ENCODE peak calls at places on chromosome 2, in ten cellular contexts. One of them, this sample, is unnamed.

GRCh38 chr2:7672027-7672684 is 754.9 kb downstream of the RNF144A start:
- ATAC-seq in heart left ventricle: no peak
- ATAC-seq in K562: peak; percentile 81
- ATAC-seq in HepG2: peak; percentile 83
- ATAC-seq in HCT116: peak; percentile 70
- ATAC-seq in gastrocnemius medialis: no peak
- ATAC-seq in GM12878: no peak
- ATAC-seq in upper lobe of left lung: peak; percentile 28
- ATAC-seq in right lobe of liver: peak; percentile 66
- ATAC-seq in A549: peak; percentile 47
- ATAC-seq in this sample: no peak

GRCh38 chr2:218745160-218745558 is 34.5 kb downstream of the TTLL4 start:
- ATAC-seq in heart left ventricle: peak; percentile 76
- ATAC-seq in K562: peak; percentile 93
- ATAC-seq in HepG2: peak; percentile 19
- ATAC-seq in HCT116: no peak
- ATAC-seq in gastrocnemius medialis: peak; percentile 46
- ATAC-seq in GM12878: peak; percentile 74
- ATAC-seq in upper lobe of left lung: peak; percentile 87
- ATAC-seq in right lobe of liver: peak; percentile 74
- ATAC-seq in A549: no peak
- ATAC-seq in this sample: peak; percentile 68

GRCh38 chr2:177888581-177888980 is 184.0 kb downstream of the PDE11A start:
- ATAC-seq in heart left ventricle: no peak
- ATAC-seq in K562: no peak
- ATAC-seq in HepG2: no peak
- ATAC-seq in HCT116: no peak
- ATAC-seq in gastrocnemius medialis: peak; percentile 74
- ATAC-seq in GM12878: no peak
- ATAC-seq in upper lobe of left lung: no peak
- ATAC-seq in right lobe of liver: peak; percentile 99
- ATAC-seq in A549: no peak
- ATAC-seq in this sample: no peak

GRCh38 chr2:237091779-237092436 is 6.2 kb downstream of the COPS8 start:
- ATAC-seq in heart left ventricle: peak; percentile 69
- ATAC-seq in K562: no peak
- ATAC-seq in HepG2: no peak
- ATAC-seq in HCT116: no peak
- ATAC-seq in gastrocnemius medialis: peak; percentile 87
- ATAC-seq in GM12878: no peak
- ATAC-seq in upper lobe of left lung: peak; percentile 72
- ATAC-seq in right lobe of liver: no peak
- ATAC-seq in A549: peak; percentile 44
- ATAC-seq in this sample: peak; percentile 89

GRCh38 chr2:75194184-75194868 is 5.0 kb downstream of the TACR1 start:
- ATAC-seq in heart left ventricle: no peak
- ATAC-seq in K562: no peak
- ATAC-seq in HepG2: no peak
- ATAC-seq in HCT116: no peak
- ATAC-seq in gastrocnemius medialis: no peak
- ATAC-seq in GM12878: peak; percentile 46
- ATAC-seq in upper lobe of left lung: no peak
- ATAC-seq in right lobe of liver: no peak
- ATAC-seq in A549: no peak
- ATAC-seq in this sample: no peak

GRCh38 chr2:230441188-230441897 is 25.3 kb downstream of the SP100 start:
- ATAC-seq in heart left ventricle: peak; percentile 75
- ATAC-seq in K562: peak; percentile 70
- ATAC-seq in HepG2: no peak
- ATAC-seq in HCT116: no peak
- ATAC-seq in gastrocnemius medialis: no peak
- ATAC-seq in GM12878: peak; percentile 84
- ATAC-seq in upper lobe of left lung: peak; percentile 63
- ATAC-seq in right lobe of liver: peak; percentile 56
- ATAC-seq in A549: no peak
- ATAC-seq in this sample: peak; percentile 62

GRCh38 chr2:167550448-167550847 is 662.2 kb downstream of the XIRP2 start:
- ATAC-seq in heart left ventricle: no peak
- ATAC-seq in K562: peak; percentile 57
- ATAC-seq in HepG2: peak; percentile 80
- ATAC-seq in HCT116: peak; percentile 63
- ATAC-seq in gastrocnemius medialis: no peak
- ATAC-seq in GM12878: peak; percentile 72
- ATAC-seq in upper lobe of left lung: no peak
- ATAC-seq in right lobe of liver: no peak
- ATAC-seq in A549: no peak
- ATAC-seq in this sample: no peak

GRCh38 chr2:42254186-42254911 is 85.2 kb downstream of the EML4 start:
- ATAC-seq in heart left ventricle: no peak
- ATAC-seq in K562: no peak
- ATAC-seq in HepG2: peak; percentile 12
- ATAC-seq in HCT116: no peak
- ATAC-seq in gastrocnemius medialis: no peak
- ATAC-seq in GM12878: no peak
- ATAC-seq in upper lobe of left lung: no peak
- ATAC-seq in right lobe of liver: no peak
- ATAC-seq in A549: no peak
- ATAC-seq in this sample: no peak

GRCh38 chr2:128786800-128787478 is 468.3 kb upstream of the HS6ST1 start:
- ATAC-seq in heart left ventricle: no peak
- ATAC-seq in K562: no peak
- ATAC-seq in HepG2: peak; percentile 12
- ATAC-seq in HCT116: peak; percentile 47
- ATAC-seq in gastrocnemius medialis: no peak
- ATAC-seq in GM12878: no peak
- ATAC-seq in upper lobe of left lung: peak; percentile 77
- ATAC-seq in right lobe of liver: peak; percentile 16
- ATAC-seq in A549: no peak
- ATAC-seq in this sample: peak; percentile 54

GRCh38 chr2:27016801-27017325 is 15.9 kb upstream of the TMEM214 start:
- ATAC-seq in heart left ventricle: peak; percentile 19
- ATAC-seq in K562: peak; percentile 70
- ATAC-seq in HepG2: peak; percentile 42
- ATAC-seq in HCT116: peak; percentile 74
- ATAC-seq in gastrocnemius medialis: peak; percentile 52
- ATAC-seq in GM12878: peak; percentile 77
- ATAC-seq in upper lobe of left lung: peak; percentile 65
- ATAC-seq in right lobe of liver: peak; percentile 63
- ATAC-seq in A549: peak; percentile 54
- ATAC-seq in this sample: no peak

GRCh38 chr2:74227646-74228045 is 29.2 kb downstream of the MTHFD2 start:
- ATAC-seq in heart left ventricle: no peak
- ATAC-seq in K562: peak; percentile 85
- ATAC-seq in HepG2: peak; percentile 59
- ATAC-seq in HCT116: no peak
- ATAC-seq in gastrocnemius medialis: no peak
- ATAC-seq in GM12878: no peak
- ATAC-seq in upper lobe of left lung: no peak
- ATAC-seq in right lobe of liver: no peak
- ATAC-seq in A549: peak; percentile 6
- ATAC-seq in this sample: no peak

GRCh38 chr2:55824554-55825096 is 99.0 kb downstream of the EFEMP1 start:
- ATAC-seq in heart left ventricle: peak; percentile 39
- ATAC-seq in K562: peak; percentile 76
- ATAC-seq in HepG2: peak; percentile 87
- ATAC-seq in HCT116: no peak
- ATAC-seq in gastrocnemius medialis: no peak
- ATAC-seq in GM12878: no peak
- ATAC-seq in upper lobe of left lung: peak; percentile 19
- ATAC-seq in right lobe of liver: no peak
- ATAC-seq in A549: peak; percentile 42
- ATAC-seq in this sample: no peak

GRCh38 chr2:43049836-43050796 is 176.3 kb downstream of the ZFP36L2 start:
- ATAC-seq in heart left ventricle: peak; percentile 29
- ATAC-seq in K562: no peak
- ATAC-seq in HepG2: no peak
- ATAC-seq in HCT116: no peak
- ATAC-seq in gastrocnemius medialis: peak; percentile 37
- ATAC-seq in GM12878: no peak
- ATAC-seq in upper lobe of left lung: no peak
- ATAC-seq in right lobe of liver: no peak
- ATAC-seq in A549: no peak
- ATAC-seq in this sample: peak; percentile 13

GRCh38 chr2:35125871-35126270 is 1229.7 kb upstream of the CRIM1 start:
- ATAC-seq in heart left ventricle: no peak
- ATAC-seq in K562: no peak
- ATAC-seq in HepG2: no peak
- ATAC-seq in HCT116: no peak
- ATAC-seq in gastrocnemius medialis: no peak
- ATAC-seq in GM12878: no peak
- ATAC-seq in upper lobe of left lung: no peak
- ATAC-seq in right lobe of liver: no peak
- ATAC-seq in A549: no peak
- ATAC-seq in this sample: no peak

GRCh38 chr2:221133941-221134340 is 438.2 kb downstream of the EPHA4 start:
- ATAC-seq in heart left ventricle: no peak
- ATAC-seq in K562: no peak
- ATAC-seq in HepG2: no peak
- ATAC-seq in HCT116: no peak
- ATAC-seq in gastrocnemius medialis: no peak
- ATAC-seq in GM12878: no peak
- ATAC-seq in upper lobe of left lung: no peak
- ATAC-seq in right lobe of liver: no peak
- ATAC-seq in A549: no peak
- ATAC-seq in this sample: no peak

GRCh38 chr2:205683991-205684390 is 1.7 kb downstream of the NRP2 start:
- ATAC-seq in heart left ventricle: no peak
- ATAC-seq in K562: no peak
- ATAC-seq in HepG2: no peak
- ATAC-seq in HCT116: no peak
- ATAC-seq in gastrocnemius medialis: no peak
- ATAC-seq in GM12878: no peak
- ATAC-seq in upper lobe of left lung: no peak
- ATAC-seq in right lobe of liver: no peak
- ATAC-seq in A549: no peak
- ATAC-seq in this sample: no peak
- H3K27ac ChIP-seq in heart left ventricle: peak overlapping the region; percentile 63
- H3K27ac ChIP-seq in K562: no peak overlapping the region
- H3K27ac ChIP-seq in HepG2: no peak overlapping the region
- H3K27ac ChIP-seq in HCT116: no peak overlapping the region
- H3K27ac ChIP-seq in gastrocnemius medialis: no peak overlapping the region
- H3K27ac ChIP-seq in GM12878: no peak overlapping the region
- H3K27ac ChIP-seq in upper lobe of left lung: peak overlapping the region; percentile 86
- H3K27ac ChIP-seq in right lobe of liver: peak overlapping the region; percentile 86
- H3K27ac ChIP-seq in A549: peak overlapping the region; percentile 98
- H3K27ac ChIP-seq in this sample: peak overlapping the region; percentile 92

DNA sequence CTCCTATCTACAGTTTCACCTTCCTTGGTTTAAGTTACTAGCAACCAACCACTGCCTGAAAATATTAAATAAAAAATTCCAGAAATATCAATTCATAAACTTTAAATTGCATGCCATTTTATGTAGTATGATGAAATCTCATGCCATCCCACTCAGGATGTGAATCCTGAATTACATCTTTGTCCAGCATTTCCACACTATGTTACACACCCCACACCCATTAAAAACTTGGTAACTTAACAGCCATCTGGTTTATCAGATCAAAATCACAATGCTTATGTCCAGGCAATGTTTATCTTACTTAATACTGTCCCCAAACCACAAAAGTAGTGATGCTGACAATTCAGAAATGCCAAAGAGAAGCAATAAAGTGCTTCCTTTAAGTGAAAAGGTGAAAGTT is 21.6 kb downstream of the CUL3 start:
- ATAC-seq in heart left ventricle: no peak
- ATAC-seq in K562: no peak
- ATAC-seq in HepG2: no peak
- ATAC-seq in HCT116: no peak
- ATAC-seq in gastrocnemius medialis: no peak
- ATAC-seq in GM12878: no peak
- ATAC-seq in upper lobe of left lung: no peak
- ATAC-seq in right lobe of liver: no peak
- ATAC-seq in A549: no peak
- ATAC-seq in this sample: no peak
- TF ChIP-seq POLR2A in heart left ventricle: no peak
- TF ChIP-seq POLR2A in K562: no peak
- TF ChIP-seq POLR2A in HepG2: no peak
- TF ChIP-seq POLR2A in HCT116: no peak
- TF ChIP-seq POLR2A in gastrocnemius medialis: no peak
- TF ChIP-seq POLR2A in GM12878: no peak
- TF ChIP-seq POLR2A in upper lobe of left lung: no peak
- TF ChIP-seq POLR2A in right lobe of liver: no peak
- TF ChIP-seq POLR2A in A549: no peak
- TF ChIP-seq POLR2A in this sample: no peak

DNA sequence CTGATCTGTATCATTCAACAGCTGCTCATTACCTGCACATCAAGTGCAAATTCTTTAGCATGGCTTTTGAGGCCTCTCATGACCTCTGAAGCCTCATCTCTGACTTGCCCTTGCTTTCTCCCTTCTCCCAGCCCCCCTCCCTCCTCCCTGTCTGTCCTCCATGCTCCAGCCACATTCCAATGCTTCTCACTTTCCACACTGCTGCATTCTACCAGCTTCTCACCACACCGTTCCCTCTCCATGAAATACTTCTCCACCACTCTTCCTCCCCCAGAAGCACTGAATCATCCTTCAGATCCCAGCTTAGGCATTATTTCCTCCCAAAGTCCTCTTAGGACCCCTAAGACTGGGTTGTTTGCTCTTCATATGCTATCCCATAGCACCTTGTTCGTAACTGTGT is 26.9 kb downstream of the GCG start:
- ATAC-seq in heart left ventricle: no peak
- ATAC-seq in K562: no peak
- ATAC-seq in HepG2: peak; percentile 27
- ATAC-seq in HCT116: no peak
- ATAC-seq in gastrocnemius medialis: no peak
- ATAC-seq in GM12878: no peak
- ATAC-seq in upper lobe of left lung: no peak
- ATAC-seq in right lobe of liver: no peak
- ATAC-seq in A549: no peak
- ATAC-seq in this sample: no peak
- H3K27ac ChIP-seq in heart left ventricle: no peak overlapping the region
- H3K27ac ChIP-seq in K562: no peak overlapping the region
- H3K27ac ChIP-seq in HepG2: no peak overlapping the region
- H3K27ac ChIP-seq in HCT116: no peak overlapping the region
- H3K27ac ChIP-seq in gastrocnemius medialis: no peak overlapping the region
- H3K27ac ChIP-seq in GM12878: no peak overlapping the region
- H3K27ac ChIP-seq in upper lobe of left lung: no peak overlapping the region
- H3K27ac ChIP-seq in right lobe of liver: no peak overlapping the region
- H3K27ac ChIP-seq in A549: no peak overlapping the region
- H3K27ac ChIP-seq in this sample: no peak overlapping the region

DNA sequence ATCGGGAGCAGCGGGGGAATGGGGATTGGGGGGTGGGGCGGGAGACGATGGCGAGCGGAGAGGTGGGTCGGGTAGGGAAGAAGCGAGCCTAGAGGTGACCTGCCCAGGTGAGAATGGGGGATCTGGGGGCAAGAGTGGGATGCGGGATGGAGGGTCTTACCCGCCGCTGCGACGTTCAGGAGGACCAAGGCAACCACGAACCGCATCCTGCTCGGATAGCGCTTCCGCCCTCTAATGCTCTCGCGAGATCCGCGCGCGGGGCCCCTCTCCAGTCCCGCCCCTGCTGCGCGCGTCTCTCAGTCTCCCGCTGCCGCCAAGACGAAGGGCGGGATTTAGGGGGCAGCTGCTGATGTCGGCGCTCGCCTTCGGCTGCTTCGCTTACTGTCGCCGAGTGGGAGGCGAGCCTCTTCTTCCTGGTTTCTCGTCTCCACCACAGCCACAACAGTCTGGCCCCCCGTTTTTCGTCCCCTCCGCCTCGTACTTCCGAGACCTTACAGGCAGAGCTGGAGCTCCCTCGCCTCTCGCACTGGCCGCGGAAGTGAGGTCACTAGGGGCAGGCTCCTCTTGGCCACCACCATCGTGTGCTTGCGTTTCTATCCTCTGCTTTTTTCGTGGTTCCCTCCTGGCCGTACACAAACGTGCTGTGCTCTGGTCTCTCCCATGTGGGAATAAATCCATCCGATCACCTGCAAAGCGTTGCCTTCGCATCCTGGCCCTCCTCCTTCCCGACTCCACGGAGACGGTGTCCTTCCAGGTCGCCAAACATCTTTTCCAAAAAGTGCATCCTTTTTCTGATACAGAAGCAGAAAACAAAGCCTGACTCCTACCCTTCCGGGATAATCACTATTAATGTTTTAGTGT is at the start of gene TGOLN2:
- ATAC-seq in heart left ventricle: peak; percentile 98
- ATAC-seq in K562: peak; percentile 94
- ATAC-seq in HepG2: peak; percentile 84
- ATAC-seq in HCT116: peak; percentile 99
- ATAC-seq in gastrocnemius medialis: peak; percentile 96
- ATAC-seq in GM12878: peak; percentile 90
- ATAC-seq in upper lobe of left lung: peak; percentile 98
- ATAC-seq in right lobe of liver: peak; percentile 87
- ATAC-seq in A549: peak; percentile 99
- ATAC-seq in this sample: peak; percentile 99
- TF ChIP-seq POLR2A in heart left ventricle: peak; percentile 97
- TF ChIP-seq POLR2A in K562: peak; percentile 99
- TF ChIP-seq POLR2A in HepG2: peak; percentile 99
- TF ChIP-seq POLR2A in HCT116: peak; percentile 98
- TF ChIP-seq POLR2A in gastrocnemius medialis: peak; percentile 99
- TF ChIP-seq POLR2A in GM12878: peak; percentile 98
- TF ChIP-seq POLR2A in upper lobe of left lung: peak; percentile 100
- TF ChIP-seq POLR2A in right lobe of liver: peak; percentile 99
- TF ChIP-seq POLR2A in A549: peak; percentile 95
- TF ChIP-seq POLR2A in this sample: peak; percentile 98